ENCODE peak calls at places on chromosomes 3 and 15, in nine cellular contexts. One of them, this sample, is unnamed.

GRCh38 chr15:100783760-100784492 is 95.7 kb upstream of the ALDH1A3 start:
- DNase-seq in right lobe of liver: peak; percentile 33
- DNase-seq in aorta: peak; percentile 37
- DNase-seq in mammary epithelial cell: no peak
- DNase-seq in CD4-positive, CD25-positive, alpha-beta regulatory T cell: no peak
- DNase-seq in spleen: no peak
- DNase-seq in IMR-90: no peak
- DNase-seq in CD8-positive, alpha-beta memory T cell: no peak
- DNase-seq in iPS DF 6.9: no peak
- DNase-seq in this sample: no peak

GRCh38 chr3:106161236-106161635 is 292.4 kb upstream of the CBLB start:
- DNase-seq in CD4-positive, CD25-positive, alpha-beta regulatory T cell: no peak
- DNase-seq in CD8-positive, alpha-beta memory T cell: no peak
- DNase-seq in aorta: no peak
- DNase-seq in mammary epithelial cell: no peak
- DNase-seq in IMR-90: no peak
- DNase-seq in right lobe of liver: no peak
- DNase-seq in iPS DF 6.9: no peak
- DNase-seq in spleen: no peak
- DNase-seq in this sample: no peak

GRCh38 chr15:35078221-35078915 is 6.7 kb downstream of the NANOGP8 start:
- DNase-seq in right lobe of liver: peak; percentile 61
- DNase-seq in iPS DF 6.9: peak; percentile 58
- DNase-seq in CD8-positive, alpha-beta memory T cell: no peak
- DNase-seq in IMR-90: peak; percentile 72
- DNase-seq in aorta: no peak
- DNase-seq in spleen: no peak
- DNase-seq in mammary epithelial cell: peak; percentile 16
- DNase-seq in CD4-positive, CD25-positive, alpha-beta regulatory T cell: peak; percentile 33
- DNase-seq in this sample: peak; percentile 34

GRCh38 chr3:190718691-190719090 is 143.8 kb downstream of the GMNC start:
- DNase-seq in CD8-positive, alpha-beta memory T cell: no peak
- DNase-seq in CD4-positive, CD25-positive, alpha-beta regulatory T cell: no peak
- DNase-seq in aorta: no peak
- DNase-seq in right lobe of liver: no peak
- DNase-seq in iPS DF 6.9: no peak
- DNase-seq in IMR-90: peak; percentile 89
- DNase-seq in spleen: no peak
- DNase-seq in mammary epithelial cell: peak; percentile 58
- DNase-seq in this sample: no peak

GRCh38 chr3:52289747-52290595 is 2.3 kb downstream of the GLYCTK start:
- DNase-seq in aorta: peak; percentile 65
- DNase-seq in IMR-90: no peak
- DNase-seq in spleen: peak; percentile 76
- DNase-seq in CD8-positive, alpha-beta memory T cell: no peak
- DNase-seq in right lobe of liver: peak; percentile 96
- DNase-seq in mammary epithelial cell: no peak
- DNase-seq in CD4-positive, CD25-positive, alpha-beta regulatory T cell: no peak
- DNase-seq in iPS DF 6.9: no peak
- DNase-seq in this sample: no peak

GRCh38 chr3:134344560-134344959 is 29.7 kb downstream of the AMOTL2 start:
- DNase-seq in mammary epithelial cell: no peak
- DNase-seq in spleen: peak; percentile 9
- DNase-seq in right lobe of liver: no peak
- DNase-seq in aorta: no peak
- DNase-seq in CD8-positive, alpha-beta memory T cell: no peak
- DNase-seq in CD4-positive, CD25-positive, alpha-beta regulatory T cell: no peak
- DNase-seq in iPS DF 6.9: no peak
- DNase-seq in IMR-90: no peak
- DNase-seq in this sample: no peak

GRCh38 chr3:23161896-23162570 is 41.1 kb upstream of the UBE2E2 start:
- DNase-seq in aorta: no peak
- DNase-seq in right lobe of liver: no peak
- DNase-seq in CD8-positive, alpha-beta memory T cell: no peak
- DNase-seq in spleen: no peak
- DNase-seq in mammary epithelial cell: peak; percentile 17
- DNase-seq in CD4-positive, CD25-positive, alpha-beta regulatory T cell: no peak
- DNase-seq in IMR-90: peak; percentile 59
- DNase-seq in iPS DF 6.9: no peak
- DNase-seq in this sample: no peak

GRCh38 chr3:10396083-10396482 is 75.2 kb upstream of the SEC13 start:
- DNase-seq in CD8-positive, alpha-beta memory T cell: no peak
- DNase-seq in CD4-positive, CD25-positive, alpha-beta regulatory T cell: no peak
- DNase-seq in IMR-90: no peak
- DNase-seq in aorta: no peak
- DNase-seq in right lobe of liver: no peak
- DNase-seq in iPS DF 6.9: no peak
- DNase-seq in mammary epithelial cell: no peak
- DNase-seq in spleen: peak; percentile 69
- DNase-seq in this sample: no peak

GRCh38 chr15:62392411-62392810 is 227.3 kb upstream of the C2CD4B start:
- DNase-seq in iPS DF 6.9: no peak
- DNase-seq in CD4-positive, CD25-positive, alpha-beta regulatory T cell: no peak
- DNase-seq in mammary epithelial cell: no peak
- DNase-seq in aorta: no peak
- DNase-seq in spleen: no peak
- DNase-seq in CD8-positive, alpha-beta memory T cell: no peak
- DNase-seq in right lobe of liver: no peak
- DNase-seq in IMR-90: peak; percentile 53
- DNase-seq in this sample: peak; percentile 11

GRCh38 chr15:51098331-51098619 is 3.6 kb upstream of the TNFAIP8L3 start:
- DNase-seq in IMR-90: no peak
- DNase-seq in spleen: no peak
- DNase-seq in CD4-positive, CD25-positive, alpha-beta regulatory T cell: no peak
- DNase-seq in iPS DF 6.9: no peak
- DNase-seq in mammary epithelial cell: no peak
- DNase-seq in right lobe of liver: no peak
- DNase-seq in CD8-positive, alpha-beta memory T cell: no peak
- DNase-seq in aorta: no peak
- DNase-seq in this sample: no peak

GRCh38 chr3:129602730-129603560 is 3.5 kb downstream of the PLXND1 start:
- DNase-seq in right lobe of liver: no peak
- DNase-seq in iPS DF 6.9: no peak
- DNase-seq in aorta: peak; percentile 94
- DNase-seq in mammary epithelial cell: no peak
- DNase-seq in IMR-90: peak; percentile 95
- DNase-seq in CD4-positive, CD25-positive, alpha-beta regulatory T cell: no peak
- DNase-seq in CD8-positive, alpha-beta memory T cell: no peak
- DNase-seq in spleen: no peak
- DNase-seq in this sample: no peak

DNA sequence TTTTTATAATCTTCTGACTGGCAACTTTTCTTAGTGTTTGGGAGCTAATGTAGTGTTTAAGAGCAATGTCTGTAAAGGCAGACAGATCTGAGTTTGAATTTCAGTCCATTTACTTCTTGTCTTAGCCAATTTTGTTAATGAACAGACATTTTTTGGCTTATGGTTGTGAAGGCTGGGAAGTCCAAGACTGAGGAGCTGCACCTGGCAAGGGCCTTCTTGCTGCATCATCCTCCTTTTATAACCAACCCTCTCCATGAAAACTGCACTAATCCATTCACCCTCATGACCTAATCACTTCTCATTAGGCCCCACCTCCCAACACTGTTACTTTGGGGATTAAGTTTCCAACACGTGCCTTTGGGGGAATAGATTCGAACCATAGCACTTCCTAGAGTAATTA is 164.5 kb downstream of the GAP43 start:
- DNase-seq in mammary epithelial cell: no peak
- DNase-seq in IMR-90: no peak
- DNase-seq in iPS DF 6.9: no peak
- DNase-seq in spleen: no peak
- DNase-seq in right lobe of liver: no peak
- DNase-seq in CD4-positive, CD25-positive, alpha-beta regulatory T cell: no peak
- DNase-seq in aorta: no peak
- DNase-seq in CD8-positive, alpha-beta memory T cell: no peak
- DNase-seq in this sample: no peak
- H3K4me1 ChIP-seq in mammary epithelial cell: peaks cover 64% of the 10 kb centered on the region
- H3K4me1 ChIP-seq in IMR-90: peaks cover 18% of the 10 kb centered on the region
- H3K4me1 ChIP-seq in iPS DF 6.9: no peaks in the 10 kb centered on the region
- H3K4me1 ChIP-seq in spleen: peaks cover 28% of the 10 kb centered on the region
- H3K4me1 ChIP-seq in right lobe of liver: no peaks in the 10 kb centered on the region
- H3K4me1 ChIP-seq in CD4-positive, CD25-positive, alpha-beta regulatory T cell: peaks cover 14% of the 10 kb centered on the region
- H3K4me1 ChIP-seq in aorta: no peaks in the 10 kb centered on the region
- H3K4me1 ChIP-seq in CD8-positive, alpha-beta memory T cell: peaks cover 15% of the 10 kb centered on the region
- H3K4me1 ChIP-seq in this sample: peaks cover 9% of the 10 kb centered on the region

GRCh38 chr15:69600556-69601085 is 148.0 kb downstream of the RPLP1 start:
- DNase-seq in aorta: no peak
- DNase-seq in IMR-90: no peak
- DNase-seq in spleen: no peak
- DNase-seq in CD8-positive, alpha-beta memory T cell: no peak
- DNase-seq in right lobe of liver: peak; percentile 49
- DNase-seq in mammary epithelial cell: no peak
- DNase-seq in iPS DF 6.9: no peak
- DNase-seq in CD4-positive, CD25-positive, alpha-beta regulatory T cell: no peak
- DNase-seq in this sample: no peak

GRCh38 chr15:69602095-69602494 is 149.5 kb downstream of the RPLP1 start:
- DNase-seq in aorta: no peak
- DNase-seq in CD8-positive, alpha-beta memory T cell: no peak
- DNase-seq in CD4-positive, CD25-positive, alpha-beta regulatory T cell: no peak
- DNase-seq in IMR-90: no peak
- DNase-seq in iPS DF 6.9: no peak
- DNase-seq in mammary epithelial cell: no peak
- DNase-seq in spleen: no peak
- DNase-seq in right lobe of liver: peak; percentile 24
- DNase-seq in this sample: no peak

GRCh38 chr15:69604050-69604378 is 151.4 kb downstream of the RPLP1 start:
- DNase-seq in mammary epithelial cell: peak; percentile 21
- DNase-seq in iPS DF 6.9: peak; percentile 22
- DNase-seq in right lobe of liver: peak; percentile 46
- DNase-seq in spleen: no peak
- DNase-seq in CD8-positive, alpha-beta memory T cell: no peak
- DNase-seq in CD4-positive, CD25-positive, alpha-beta regulatory T cell: no peak
- DNase-seq in IMR-90: no peak
- DNase-seq in aorta: no peak
- DNase-seq in this sample: no peak

GRCh38 chr15:69602921-69603320 is 150.3 kb downstream of the RPLP1 start:
- DNase-seq in mammary epithelial cell: no peak
- DNase-seq in spleen: no peak
- DNase-seq in iPS DF 6.9: no peak
- DNase-seq in CD8-positive, alpha-beta memory T cell: no peak
- DNase-seq in aorta: no peak
- DNase-seq in right lobe of liver: peak; percentile 36
- DNase-seq in CD4-positive, CD25-positive, alpha-beta regulatory T cell: no peak
- DNase-seq in IMR-90: no peak
- DNase-seq in this sample: no peak

DNA sequence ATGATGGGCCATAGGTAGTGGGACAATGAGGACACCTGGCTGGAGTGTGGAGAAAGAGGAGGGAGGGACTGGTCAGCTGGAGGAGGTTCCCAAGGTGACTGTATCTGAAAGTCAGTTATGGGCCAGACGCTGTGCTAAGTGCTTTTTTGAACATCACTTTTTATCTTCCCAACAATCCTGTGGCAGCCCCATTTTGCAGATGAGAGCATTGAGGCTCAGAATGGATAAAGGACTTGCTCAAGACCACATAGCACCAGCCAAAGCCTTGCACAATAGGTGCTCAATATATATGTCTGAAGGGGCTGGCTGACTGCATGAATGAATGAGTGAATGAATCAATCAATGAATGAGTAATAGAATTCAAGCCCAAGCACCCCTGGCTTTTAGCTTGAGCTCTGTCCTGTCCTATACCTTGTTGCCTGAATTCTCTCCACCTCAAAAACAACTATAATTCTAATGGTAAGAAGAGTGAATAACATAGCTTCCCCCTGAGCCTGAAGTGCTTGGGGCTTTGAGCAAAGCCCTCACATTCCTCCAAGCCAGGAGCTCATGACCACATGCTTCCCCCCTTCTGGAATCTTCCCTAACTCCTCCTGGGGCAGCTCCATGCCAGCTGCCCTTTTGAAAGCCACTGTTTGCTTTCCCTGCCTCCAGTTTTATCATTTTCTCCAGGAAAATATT is 150.9 kb downstream of the RPLP1 start:
- DNase-seq in CD4-positive, CD25-positive, alpha-beta regulatory T cell: no peak
- DNase-seq in spleen: no peak
- DNase-seq in aorta: no peak
- DNase-seq in iPS DF 6.9: no peak
- DNase-seq in IMR-90: no peak
- DNase-seq in mammary epithelial cell: no peak
- DNase-seq in CD8-positive, alpha-beta memory T cell: no peak
- DNase-seq in right lobe of liver: no peak
- DNase-seq in this sample: no peak
- H3K36me3 ChIP-seq in CD4-positive, CD25-positive, alpha-beta regulatory T cell: no peaks in the 10 kb centered on the region
- H3K36me3 ChIP-seq in spleen: no peaks in the 10 kb centered on the region
- H3K36me3 ChIP-seq in aorta: no peaks in the 10 kb centered on the region
- H3K36me3 ChIP-seq in iPS DF 6.9: no peaks in the 10 kb centered on the region
- H3K36me3 ChIP-seq in IMR-90: no peaks in the 10 kb centered on the region
- H3K36me3 ChIP-seq in mammary epithelial cell: no peaks in the 10 kb centered on the region
- H3K36me3 ChIP-seq in CD8-positive, alpha-beta memory T cell: no peaks in the 10 kb centered on the region
- H3K36me3 ChIP-seq in right lobe of liver: no peaks in the 10 kb centered on the region
- H3K36me3 ChIP-seq in this sample: no peaks in the 10 kb centered on the region

DNA sequence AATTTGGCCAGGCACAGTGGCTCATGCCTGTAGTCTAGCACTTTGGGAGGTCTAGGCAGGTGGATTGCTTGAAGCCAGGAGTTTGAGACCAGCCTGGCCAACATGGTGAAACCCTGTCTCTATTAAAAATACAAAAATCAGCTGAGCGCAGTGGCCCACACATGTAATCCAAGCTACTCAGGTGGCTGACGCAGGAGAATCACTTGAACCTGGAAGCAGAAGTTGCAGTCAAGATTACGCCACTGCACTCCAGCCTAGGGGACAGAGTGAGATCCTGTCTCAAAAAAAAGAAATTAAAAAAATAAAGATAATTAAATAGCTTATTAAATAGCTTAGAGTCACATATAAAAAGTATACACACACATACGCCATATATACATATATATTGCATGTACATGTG is 3.7 kb upstream of the TIPARP start:
- DNase-seq in right lobe of liver: no peak
- DNase-seq in aorta: no peak
- DNase-seq in CD8-positive, alpha-beta memory T cell: no peak
- DNase-seq in IMR-90: no peak
- DNase-seq in CD4-positive, CD25-positive, alpha-beta regulatory T cell: no peak
- DNase-seq in iPS DF 6.9: no peak
- DNase-seq in spleen: no peak
- DNase-seq in mammary epithelial cell: no peak
- DNase-seq in this sample: no peak
- H3K4me1 ChIP-seq in right lobe of liver: no peaks in the 10 kb centered on the region
- H3K4me1 ChIP-seq in aorta: no peaks in the 10 kb centered on the region
- H3K4me1 ChIP-seq in CD8-positive, alpha-beta memory T cell: peaks cover 11% of the 10 kb centered on the region
- H3K4me1 ChIP-seq in IMR-90: peaks cover 3% of the 10 kb centered on the region
- H3K4me1 ChIP-seq in CD4-positive, CD25-positive, alpha-beta regulatory T cell: peaks cover 29% of the 10 kb centered on the region
- H3K4me1 ChIP-seq in iPS DF 6.9: no peaks in the 10 kb centered on the region
- H3K4me1 ChIP-seq in spleen: peaks cover 55% of the 10 kb centered on the region
- H3K4me1 ChIP-seq in mammary epithelial cell: peaks cover 6% of the 10 kb centered on the region
- H3K4me1 ChIP-seq in this sample: peaks cover 21% of the 10 kb centered on the region

GRCh38 chr15:66504563-66505429 is at the start of the genes RPL4 and ZWILCH:
- DNase-seq in mammary epithelial cell: peak; percentile 84
- DNase-seq in IMR-90: peak; percentile 87
- DNase-seq in CD4-positive, CD25-positive, alpha-beta regulatory T cell: peak; percentile 88
- DNase-seq in aorta: peak; percentile 94
- DNase-seq in right lobe of liver: peak; percentile 85
- DNase-seq in iPS DF 6.9: no peak
- DNase-seq in spleen: peak; percentile 94
- DNase-seq in CD8-positive, alpha-beta memory T cell: peak; percentile 75
- DNase-seq in this sample: peak; percentile 77
- H3K36me3 ChIP-seq in mammary epithelial cell: peaks cover 33% of the 10 kb centered on the region
- H3K36me3 ChIP-seq in IMR-90: peaks cover 22% of the 10 kb centered on the region
- H3K36me3 ChIP-seq in CD4-positive, CD25-positive, alpha-beta regulatory T cell: peaks cover 36% of the 10 kb centered on the region
- H3K36me3 ChIP-seq in aorta: no peaks in the 10 kb centered on the region
- H3K36me3 ChIP-seq in right lobe of liver: peaks cover 8% of the 10 kb centered on the region
- H3K36me3 ChIP-seq in iPS DF 6.9: peaks cover 26% of the 10 kb centered on the region
- H3K36me3 ChIP-seq in spleen: peaks cover 22% of the 10 kb centered on the region
- H3K36me3 ChIP-seq in CD8-positive, alpha-beta memory T cell: peaks cover 35% of the 10 kb centered on the region
- H3K36me3 ChIP-seq in this sample: peaks cover 35% of the 10 kb centered on the region